ENCODE peak calls at places on chromosome 14, in six cellular contexts. X is psoas muscle, T is hippocampal formation, G is AML-193, C is iris pigment epithelial cell, P is left cardiac atrium. W is an unnamed sample.

GRCh38 chr14:62179367-62180018 is 417.3 kb downstream of the SNAPC1 start:
- DNase-seq in X (no peak), T (no peak), G (peak), C (peak), P (peak), W (peak)

GRCh38 chr14:91755560-91755959 is 23.7 kb upstream of the CATSPERB start:
- DNase-seq in X (no peak), T (no peak), G (no peak), C (peak), P (no peak), W (no peak)

GRCh38 chr14:74425525-74426201 is 347 bp downstream of the SYNDIG1L start:
- DNase-seq in X (peak), T (peak), G (no peak), C (peak), P (peak), W (peak)

GRCh38 chr14:60196291-60196690 is 31.1 kb upstream of the DHRS7 start:
- DNase-seq in X (no peak), T (no peak), G (peak), C (no peak), P (no peak), W (no peak)

GRCh38 chr14:28754209-28754985 is 12.2 kb upstream of the FOXG1 start:
- DNase-seq in X (no peak), T (no peak), G (no peak), C (peak), P (no peak), W (peak)

GRCh38 chr14:63475761-63476160 is 67.4 kb downstream of the PPP2R5E start:
- DNase-seq in X (no peak), T (no peak), G (no peak), C (no peak), P (no peak), W (no peak)

GRCh38 chr14:51356381-51356780 is 116.3 kb downstream of the TMX1 start:
- DNase-seq in X (no peak), T (no peak), G (no peak), C (no peak), P (no peak), W (no peak)

GRCh38 chr14:105059035-105059916 is 6.0 kb downstream of the GPR132 start:
- DNase-seq in X (no peak), T (no peak), G (no peak), C (no peak), P (no peak), W (no peak)

GRCh38 chr14:93716002-93716401 is 72.3 kb downstream of the PRIMA1 start:
- DNase-seq in X (no peak), T (no peak), G (no peak), C (no peak), P (no peak), W (no peak)

GRCh38 chr14:98186140-98186539 is 1085.9 kb downstream of the BCL11B start:
- DNase-seq in X (no peak), T (no peak), G (no peak), C (no peak), P (no peak), W (no peak)

GRCh38 chr14:84961637-84962036 is 568.3 kb upstream of the FLRT2 start:
- DNase-seq in X (no peak), T (no peak), G (no peak), C (no peak), P (no peak), W (no peak)

GRCh38 chr14:53894456-53894855 is 62.2 kb downstream of the BMP4 start:
- DNase-seq in X (no peak), T (no peak), G (no peak), C (peak), P (no peak), W (no peak)

GRCh38 chr14:61077437-61077836 is 96.4 kb downstream of the SLC38A6 start:
- DNase-seq in X (no peak), T (no peak), G (no peak), C (no peak), P (no peak), W (no peak)

GRCh38 chr14:88929656-88930436 is 105.4 kb downstream of the TTC8 start:
- DNase-seq in X (no peak), T (no peak), G (no peak), C (peak), P (no peak), W (no peak)

GRCh38 chr14:104876251-104876699 is 11.2 kb downstream of the CEP170B start:
- DNase-seq in X (peak), T (no peak), G (no peak), C (peak), P (no peak), W (peak)

W was measured in testis.